ENCODE peak calls at places on chromosome 19, in six cellular contexts. L is ovary, R is endothelial cell of umbilical vein, E is heart left ventricle, D is lower leg skin, K is A549. I is an unnamed sample.

GRCh38 chr19:16897572-16898056 is 8.8 kb downstream of the F2RL3 start:
- DNase-seq in L (no peak), R (no peak), E (no peak), D (no peak), K (no peak), I (no peak)

GRCh38 chr19:6514926-6515325 is 12.8 kb upstream of the TUBB4A start:
- DNase-seq in L (no peak), R (no peak), E (no peak), D (no peak), K (no peak), I (no peak)

GRCh38 chr19:51431124-51431523 is 13.7 kb upstream of the SIGLEC10 start:
- DNase-seq in L (no peak), R (no peak), E (no peak), D (no peak), K (no peak), I (no peak)

GRCh38 chr19:43464089-43464775 is 1.2 kb downstream of the LYPD3 start:
- DNase-seq in L (peak), R (no peak), E (peak), D (peak), K (no peak), I (no peak)

GRCh38 chr19:3471954-3472655 is 8.2 kb downstream of the SMIM24 start:
- DNase-seq in L (peak), R (peak), E (no peak), D (no peak), K (no peak), I (no peak)

GRCh38 chr19:7540761-7541480 is 5.4 kb downstream of the PNPLA6 start:
- DNase-seq in L (peak), R (peak), E (no peak), D (no peak), K (peak), I (peak)

GRCh38 chr19:57419439-57419838 is 8.5 kb downstream of the ZNF17 start:
- DNase-seq in L (no peak), R (no peak), E (no peak), D (no peak), K (no peak), I (no peak)

GRCh38 chr19:17873661-17874422 is 2.1 kb downstream of the SLC5A5 start:
- DNase-seq in L (no peak), R (no peak), E (no peak), D (no peak), K (peak), I (peak)

GRCh38 chr19:12485571-12485970 is 955 bp upstream of the ZNF709 start:
- DNase-seq in L (no peak), R (no peak), E (no peak), D (no peak), K (no peak), I (no peak)

GRCh38 chr19:34383599-34383998 is 18.6 kb downstream of the GPI start:
- DNase-seq in L (no peak), R (no peak), E (no peak), D (no peak), K (no peak), I (no peak)

GRCh38 chr19:51473009-51473707 is 5.2 kb upstream of the CEACAM18 start:
- DNase-seq in L (peak), R (peak), E (peak), D (peak), K (peak), I (peak)

GRCh38 chr19:6837525-6837924 is 49.9 kb upstream of the ADGRE1 start:
- DNase-seq in L (no peak), R (no peak), E (no peak), D (no peak), K (no peak), I (no peak)

DNA sequence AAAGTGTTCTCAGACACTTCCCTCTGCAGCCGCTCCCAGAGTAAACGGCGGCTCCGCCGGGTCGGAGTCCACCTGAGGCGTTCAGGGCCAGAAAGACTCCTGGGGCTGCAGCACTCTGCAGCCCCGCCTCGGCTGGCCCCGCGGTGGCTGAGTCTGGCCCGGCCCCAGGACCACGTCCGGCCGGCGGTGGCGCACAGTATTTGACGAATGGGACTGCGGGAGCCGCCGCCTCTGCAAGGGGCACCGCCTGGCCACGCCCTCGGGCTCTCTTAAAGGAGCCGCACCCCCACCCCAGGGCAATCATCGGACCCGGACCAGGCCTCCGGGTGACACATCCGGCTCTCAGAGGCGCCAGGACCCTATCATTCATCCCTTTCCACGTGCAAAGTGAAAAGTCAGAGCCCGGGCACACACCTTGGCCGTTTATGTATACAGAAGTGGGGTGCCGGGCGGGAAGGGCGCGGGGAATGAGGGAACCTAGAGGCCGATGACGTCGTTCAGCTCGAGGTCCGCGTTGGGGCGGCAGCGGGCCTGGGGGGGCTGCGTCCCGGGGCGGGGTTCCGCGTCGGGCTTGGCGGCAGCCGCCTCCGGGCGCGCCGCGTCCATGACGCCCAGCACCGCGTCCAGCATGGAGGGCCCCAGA is 1.2 kb upstream of the LENG9 start:
- DNase-seq in L (peak), R (peak), E (peak), D (peak), K (peak), I (peak)
- TF ChIP-seq POLR2A in L (peak), R (no peak), E (peak), D (no peak), K (peak), I (peak)

GRCh38 chr19:19087676-19088075 is 23.9 kb downstream of the SLC25A42 start:
- DNase-seq in L (no peak), R (no peak), E (no peak), D (no peak), K (no peak), I (no peak)
- TF ChIP-seq POLR2A in L (no peak), R (no peak), E (no peak), D (no peak), K (no peak), I (no peak)

GRCh38 chr19:4652075-4652474 is 12.8 kb downstream of the TNFAIP8L1 start:
- DNase-seq in L (no peak), R (no peak), E (no peak), D (no peak), K (no peak), I (no peak)
- TF ChIP-seq POLR2A in L (no peak), R (no peak), E (no peak), D (no peak), K (no peak), I (no peak)

GRCh38 chr19:47331490-47331889 is 485 bp upstream of the C5AR2 start:
- DNase-seq in L (no peak), R (no peak), E (no peak), D (no peak), K (no peak), I (no peak)

GRCh38 chr19:47330466-47330869 is 1.5 kb upstream of the C5AR2 start:
- DNase-seq in L (no peak), R (peak), E (no peak), D (peak), K (no peak), I (no peak)

DNA sequence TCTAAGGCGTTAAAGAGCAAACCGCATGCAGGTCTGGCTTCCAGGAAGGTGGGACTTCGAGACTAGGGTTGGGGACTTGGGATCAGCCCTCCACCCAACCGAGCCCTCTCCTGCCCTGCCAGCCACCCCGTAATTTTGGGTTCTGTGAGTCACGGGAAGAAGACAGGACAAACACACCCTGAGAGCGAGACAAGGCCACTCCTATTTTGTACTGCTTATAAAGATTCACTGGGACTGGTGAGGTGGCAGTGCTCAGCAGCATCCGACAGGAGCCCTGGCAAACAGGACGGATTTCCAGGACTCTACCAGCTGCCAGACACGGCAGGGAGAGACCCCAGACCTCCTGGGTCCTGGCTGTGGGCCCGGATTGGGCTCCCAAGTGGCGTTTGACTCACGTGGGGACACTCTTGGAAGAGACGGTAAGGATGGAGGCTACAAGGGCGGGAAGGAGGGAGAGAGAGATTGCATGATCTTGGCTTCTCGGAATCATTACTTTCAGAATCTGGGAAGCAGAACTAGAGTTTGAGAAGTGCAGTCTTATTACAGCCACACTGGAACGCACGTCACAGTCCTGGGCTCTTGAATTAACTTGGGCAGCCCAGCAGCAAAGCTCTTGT is at the start of gene C5AR2:
- DNase-seq in L (no peak), R (no peak), E (no peak), D (peak), K (peak), I (no peak)
- TF ChIP-seq POLR2A in L (no peak), R (no peak), E (no peak), D (no peak), K (no peak), I (no peak)

DNA sequence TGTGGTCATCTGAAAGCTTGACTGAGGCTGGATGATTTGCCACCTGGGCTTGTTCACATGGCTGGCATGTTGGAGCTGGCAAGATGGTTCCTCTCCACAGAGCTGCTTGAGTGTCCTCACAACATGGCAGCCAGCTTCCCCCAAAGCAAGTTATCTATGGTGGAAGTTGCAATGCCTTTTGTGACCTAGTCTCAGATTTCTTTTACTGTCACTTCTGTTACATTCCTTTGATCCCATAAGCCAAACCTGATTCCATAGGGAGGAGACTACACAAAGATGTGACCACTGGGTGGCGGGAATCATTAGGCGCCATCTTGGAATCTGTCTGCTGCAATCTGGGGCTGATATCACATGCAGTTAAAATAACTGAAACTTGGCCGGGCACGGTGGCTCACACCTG is 17.5 kb upstream of the LMTK3 start:
- DNase-seq in L (no peak), R (no peak), E (no peak), D (no peak), K (peak), I (no peak)
- TF ChIP-seq POLR2A in L (no peak), R (no peak), E (no peak), D (no peak), K (no peak), I (no peak)